ENCODE peak calls at places on chromosomes 16 and 17, in eight cellular contexts. D is heart left ventricle; K is GM13977; W is GM12892; O is epithelial cell of esophagus; Z is SK-N-DZ; T is stimulated activated CD4-positive, alpha-beta T cell treated with anti-CD3 and anti-CD28 coated beads, Interleukin-1b, Interleukin-23, amount 100 ng/mL, for 1 hour; H is uterus. Y is an unnamed sample.

GRCh38 chr17:29049541-29050150 is 6.7 kb downstream of the PIPOX start:
- DNase-seq in D (no peak), K (no peak), W (no peak), O (no peak), Z (peak), T (no peak), H (no peak), Y (no peak)

GRCh38 chr17:82942166-82943130 is 102.6 kb upstream of the ZNF750 start:
- DNase-seq in D (no peak), K (no peak), W (no peak), O (no peak), Z (no peak), T (no peak), H (peak), Y (no peak)

GRCh38 chr17:78396436-78397335 is 18.2 kb downstream of the PGS1 start:
- DNase-seq in D (peak), K (no peak), W (no peak), O (no peak), Z (no peak), T (no peak), H (no peak), Y (no peak)

GRCh38 chr17:51636291-51636690 is 375.9 kb downstream of the UTP18 start:
- DNase-seq in D (no peak), K (no peak), W (no peak), O (no peak), Z (no peak), T (no peak), H (no peak), Y (no peak)

GRCh38 chr17:72631568-72631967 is 460.9 kb downstream of the SLC39A11 start:
- DNase-seq in D (no peak), K (no peak), W (no peak), O (peak), Z (no peak), T (no peak), H (no peak), Y (no peak)

GRCh38 chr16:86287641-86288201 is 222.6 kb upstream of the FOXF1 start:
- DNase-seq in D (no peak), K (no peak), W (no peak), O (no peak), Z (no peak), T (no peak), H (no peak), Y (no peak)

GRCh38 chr17:35743911-35744328 is 9.1 kb downstream of the GAS2L2 start:
- DNase-seq in D (no peak), K (peak), W (no peak), O (peak), Z (no peak), T (no peak), H (no peak), Y (no peak)

GRCh38 chr17:4166419-4166818 is 23.4 kb downstream of the CYB5D2 start:
- DNase-seq in D (no peak), K (no peak), W (no peak), O (no peak), Z (no peak), T (no peak), H (no peak), Y (no peak)

GRCh38 chr17:10804546-10804945 is 647 bp upstream of the TMEM238L start:
- DNase-seq in D (no peak), K (no peak), W (no peak), O (no peak), Z (no peak), T (no peak), H (no peak), Y (no peak)

GRCh38 chr16:88012360-88012759 is 61.1 kb downstream of the BANP start:
- DNase-seq in D (no peak), K (no peak), W (no peak), O (no peak), Z (peak), T (no peak), H (no peak), Y (no peak)

Y was measured in GM04504.